ENCODE peak calls at places on chromosomes 12 and 14, in four cellular contexts. W is GM12878, A is HepG2, M is SK-N-SH. J is an unnamed sample.

GRCh38 chr14:20820063-20820904 is 17.6 kb upstream of the RNASE1 start:
- DNase-seq in A (no peak), W (no peak), M (no peak), J (no peak)

GRCh38 chr14:105153331-105153731 is 15.2 kb downstream of the JAG2 start:
- DNase-seq in M (peak; percentile 56), W (no peak), A (no peak), J (no peak)

GRCh38 chr12:104805186-104805585 is 152.9 kb downstream of the SLC41A2 start:
- DNase-seq in A (no peak), M (no peak), W (no peak), J (no peak)

GRCh38 chr12:52514471-52515318 is 5.5 kb downstream of the KRT5 start:
- DNase-seq in A (no peak), W (no peak), M (no peak), J (no peak)

GRCh38 chr12:95836185-95836609 is 22.6 kb upstream of the SNRPF start:
- DNase-seq in W (no peak), M (peak; percentile 21), A (no peak), J (peak; percentile 43)

GRCh38 chr14:68682166-68683103 is 110.4 kb downstream of the ZFP36L1 start:
- DNase-seq in A (peak; percentile 39), M (no peak), W (peak; percentile 48), J (peak; percentile 78)

GRCh38 chr14:103763730-103764488 is 48.3 kb downstream of the ZFYVE21 start:
- DNase-seq in W (peak; percentile 25), M (no peak), A (no peak), J (no peak)

GRCh38 chr14:28297559-28297958 is 469.0 kb upstream of the FOXG1 start:
- DNase-seq in A (no peak), W (no peak), M (no peak), J (no peak)

GRCh38 chr12:89319606-89320005 is 32.7 kb downstream of the DUSP6 start:
- DNase-seq in W (no peak), M (no peak), A (no peak), J (no peak)

GRCh38 chr12:60834372-60834771 is 1238.5 kb downstream of the SLC16A7 start:
- DNase-seq in W (no peak), A (no peak), M (no peak), J (no peak)

GRCh38 chr14:89378119-89378518 is 38.9 kb downstream of the FOXN3 start:
- DNase-seq in W (no peak), A (no peak), M (no peak), J (peak; percentile 28)

GRCh38 chr12:113468365-113469223 is 3.1 kb downstream of the LHX5 start:
- DNase-seq in A (no peak), W (no peak), M (peak; percentile 27), J (no peak)

GRCh38 chr14:83491091-83491490 is 1957.4 kb upstream of the SEL1L start:
- DNase-seq in M (no peak), A (no peak), W (no peak), J (no peak)

GRCh38 chr12:53938276-53939140 is at the start of gene HOXC13:
- DNase-seq in W (no peak), A (peak; percentile 33), M (peak; percentile 86), J (peak; percentile 98)

GRCh38 chr12:42237052-42237852 is 796 bp downstream of the YAF2 start:
- DNase-seq in A (peak; percentile 67), M (peak; percentile 90), W (peak; percentile 41), J (peak; percentile 71)

GRCh38 chr12:28568709-28569108 is 378.5 kb downstream of the CCDC91 start:
- DNase-seq in M (peak; percentile 32), A (no peak), W (no peak), J (no peak)

GRCh38 chr12:79964100-79964627 is 29.3 kb upstream of the PPP1R12A start:
- DNase-seq in W (no peak), M (no peak), A (no peak), J (no peak)

GRCh38 chr14:96574633-96575191 is 72.5 kb downstream of the PAPOLA start:
- DNase-seq in M (no peak), A (no peak), W (no peak), J (no peak)

GRCh38 chr12:7433276-7433822 is 10.6 kb downstream of the CD163L1 start:
- DNase-seq in A (peak; percentile 21), M (no peak), W (no peak), J (peak; percentile 42)

GRCh38 chr14:60106341-60106740 is 14.6 kb downstream of the PCNX4 start:
- DNase-seq in M (no peak), W (no peak), A (no peak), J (no peak)

GRCh38 chr14:90060312-90060964 is 1.4 kb upstream of the KCNK13 start:
- DNase-seq in M (peak; percentile 92), W (no peak), A (peak; percentile 34), J (peak; percentile 64)

GRCh38 chr14:84128025-84128424 is 1401.9 kb upstream of the FLRT2 start:
- DNase-seq in A (no peak), M (no peak), W (no peak), J (no peak)

GRCh38 chr14:68513137-68513536 is 279.7 kb downstream of the ZFP36L1 start:
- DNase-seq in A (no peak), M (no peak), W (no peak), J (no peak)

GRCh38 chr12:1882850-1883470 is 35.5 kb downstream of the CACNA2D4 start:
- DNase-seq in W (no peak), M (peak; percentile 1), A (no peak), J (no peak)

GRCh38 chr14:70317969-70318634 is 41.4 kb downstream of the COX16 start:
- DNase-seq in A (peak; percentile 97), M (peak; percentile 63), W (peak; percentile 2), J (peak; percentile 40)

GRCh38 chr14:38209572-38210159 is 2.0 kb downstream of the SSTR1 start:
- DNase-seq in A (no peak), M (no peak), W (no peak), J (no peak)
- TF ChIP-seq PBX3 in A (no peak), M (no peak), W (no peak), J (no peak)

GRCh38 chr14:34498684-34499412 is 36.8 kb upstream of the SPTSSA start:
- DNase-seq in A (peak; percentile 86), W (no peak), M (peak; percentile 45), J (peak; percentile 52)
- TF ChIP-seq CTCF in A (peak; percentile 95), W (peak; percentile 68), M (peak; percentile 58), J (peak; percentile 77)

GRCh38 chr12:84701041-84701440 is 211.6 kb downstream of the SLC6A15 start:
- DNase-seq in W (no peak), A (no peak), M (no peak), J (no peak)
- TF ChIP-seq PBX3 in W (no peak), A (no peak), M (no peak), J (no peak)

GRCh38 chr14:22657861-22658260 is 13.7 kb upstream of the OR6J1 start:
- DNase-seq in W (no peak), A (peak; percentile 59), M (no peak), J (peak; percentile 39)
- TF ChIP-seq CTCF in W (peak; percentile 76), A (peak; percentile 79), M (no peak), J (peak; percentile 60)

DNA sequence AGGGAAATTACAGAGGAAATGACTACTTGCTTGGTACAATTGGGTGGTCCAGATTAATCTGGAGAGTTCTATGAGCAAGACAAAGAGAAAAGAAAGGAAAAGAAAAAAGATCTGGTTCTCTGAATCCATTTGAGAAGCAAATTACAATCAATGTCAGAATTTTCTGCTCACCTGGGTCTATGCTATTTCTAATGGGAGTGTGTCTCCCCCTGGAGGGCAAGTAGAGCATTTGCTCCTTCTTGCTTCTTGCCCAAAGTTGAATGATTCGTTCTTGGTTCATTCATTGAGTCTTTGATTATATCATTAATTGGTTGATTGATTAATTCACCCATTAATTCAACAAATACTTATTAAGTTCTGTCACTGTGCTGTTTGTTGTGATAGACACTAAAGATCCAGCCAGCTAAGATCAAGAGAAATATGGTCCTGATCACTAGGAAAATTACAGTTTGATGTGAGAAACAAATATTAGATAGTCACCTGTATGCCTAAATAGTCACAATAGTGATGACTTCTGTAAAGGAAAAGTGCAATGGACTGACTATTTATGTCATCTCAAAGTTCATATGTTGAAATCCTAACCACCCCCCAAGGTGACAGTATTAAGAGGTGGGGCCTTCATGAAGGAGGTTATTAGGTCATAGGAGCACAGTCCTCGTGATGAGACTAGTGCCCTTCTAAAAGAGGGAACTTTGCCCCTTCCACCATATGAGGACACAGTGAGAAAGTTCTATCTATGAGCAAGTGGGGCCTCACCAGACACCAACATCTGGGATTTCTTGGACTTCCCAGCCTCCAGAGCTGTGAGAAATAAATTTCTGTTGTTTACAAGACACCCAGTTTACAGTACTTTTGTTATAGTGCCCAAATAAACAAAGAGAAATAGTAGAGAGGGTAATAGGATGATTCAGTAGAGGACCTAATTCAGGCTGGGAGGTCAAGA is 8.0 kb upstream of the ASB8 start:
- DNase-seq in W (peak; percentile 45), A (peak; percentile 44), M (peak; percentile 67), J (peak; percentile 75)
- TF ChIP-seq PBX3 in W (no peak), A (no peak), M (no peak), J (no peak)

DNA sequence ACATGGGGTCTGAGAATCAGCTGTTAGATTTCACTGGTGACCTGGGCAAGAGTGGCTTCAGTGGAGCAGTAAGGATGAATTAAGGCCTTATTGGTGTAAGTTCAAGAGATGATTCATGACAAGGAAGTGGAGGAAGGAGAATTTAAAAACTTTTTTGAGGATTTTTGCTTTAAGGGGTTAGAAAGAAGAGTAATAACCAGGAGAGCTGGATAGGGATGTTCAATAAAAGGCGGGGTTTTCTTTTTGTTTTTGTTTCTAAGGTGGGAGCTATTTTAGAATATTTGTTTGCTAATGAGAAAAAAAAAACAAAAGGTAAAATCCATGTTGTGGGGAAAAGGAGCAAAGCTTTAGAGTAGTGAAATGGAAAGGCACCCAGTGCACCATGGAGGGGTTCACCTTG is 15.2 kb upstream of the TUBA1B start:
- DNase-seq in M (no peak), A (no peak), W (no peak), J (no peak)
- TF ChIP-seq CTCF in M (no peak), A (no peak), W (no peak), J (no peak)

GRCh38 chr12:115597157-115597712 is 680.3 kb downstream of the MED13L start:
- DNase-seq in M (no peak), W (no peak), A (peak; percentile 10), J (no peak)

GRCh38 chr12:115598827-115599226 is 678.7 kb downstream of the MED13L start:
- DNase-seq in A (no peak), W (no peak), M (no peak), J (no peak)

DNA sequence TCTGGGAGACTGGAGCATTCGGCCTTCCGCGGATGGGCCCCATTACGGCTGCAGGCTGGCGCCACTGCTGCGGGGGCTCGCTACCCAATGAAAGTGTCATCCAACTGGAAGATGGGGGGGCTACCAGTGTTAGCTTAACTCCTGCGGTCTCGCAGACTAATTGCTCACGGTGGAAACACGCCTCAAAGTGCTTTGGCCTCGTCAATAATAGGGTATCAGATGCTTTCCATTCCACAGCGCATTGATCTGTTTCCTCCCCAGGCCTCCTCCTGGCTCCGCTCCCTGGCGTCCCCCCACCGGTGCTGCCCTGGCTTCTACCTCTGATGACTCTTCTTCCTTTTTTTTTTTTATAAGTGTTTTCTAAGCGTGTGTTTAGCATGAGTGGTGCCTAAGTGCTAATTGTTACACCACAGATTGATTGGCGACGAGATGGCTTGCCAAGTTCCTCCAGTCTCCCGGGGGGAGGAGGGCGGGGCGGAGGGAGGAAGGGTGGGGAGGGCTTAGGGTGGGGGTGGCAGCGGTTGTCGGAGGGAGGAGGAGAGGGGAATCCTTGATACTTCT is 678.2 kb downstream of the MED13L start:
- DNase-seq in M (no peak), A (no peak), W (no peak), J (no peak)
- TF ChIP-seq PBX3 in M (no peak), A (no peak), W (no peak), J (no peak)

J was measured in A549.